ENCODE peak calls at places on chromosomes 11 and 22, in five cellular contexts. Z, U, M, Q and Y are unnamed samples.

GRCh38 chr22:47161631-47162030 is 399.2 kb downstream of the TBC1D22A start:
- DNase-seq in M (no peak), Z (no peak), U (no peak), Q (no peak), Y (no peak)

GRCh38 chr22:46295277-46295971 is 1.2 kb upstream of the GTSE1 start:
- DNase-seq in U (no peak), Z (no peak), M (no peak), Q (no peak), Y (no peak)

GRCh38 chr11:59216654-59217640 is 4.2 kb upstream of the MPEG1 start:
- DNase-seq in U (no peak), Z (no peak), M (no peak), Q (no peak), Y (no peak)

GRCh38 chr11:34929794-34930763 is 13.7 kb downstream of the PDHX start:
- DNase-seq in Z (no peak), Q (no peak), U (no peak), M (peak; percentile 63), Y (no peak)

GRCh38 chr22:21762712-21763581 is 27.4 kb upstream of the YPEL1 start:
- DNase-seq in U (no peak), Q (no peak), Z (no peak), M (no peak), Y (no peak)

GRCh38 chr11:125433454-125434121 is 62.5 kb downstream of the FEZ1 start:
- DNase-seq in Z (peak; percentile 48), M (peak; percentile 88), U (peak; percentile 87), Q (peak; percentile 76), Y (peak; percentile 63)

GRCh38 chr11:46947399-46948077 is 11.0 kb downstream of the CSTPP1 start:
- DNase-seq in M (peak; percentile 52), U (no peak), Z (no peak), Q (no peak), Y (no peak)

GRCh38 chr22:37162221-37163095 is 12.7 kb upstream of the IL2RB start:
- DNase-seq in Z (no peak), M (no peak), U (no peak), Q (no peak), Y (peak; percentile 29)

GRCh38 chr11:2576116-2576515 is 123.7 kb downstream of the KCNQ1OT1 start:
- DNase-seq in Q (no peak), M (no peak), U (peak; percentile 12), Z (no peak), Y (no peak)

GRCh38 chr11:95443386-95443785 is 212.4 kb upstream of the SESN3 start:
- DNase-seq in Q (no peak), U (no peak), Z (no peak), M (no peak), Y (no peak)

GRCh38 chr22:44623771-44624510 is 78.1 kb upstream of the PRR5 start:
- DNase-seq in Z (no peak), Q (peak; percentile 72), M (peak; percentile 44), U (peak; percentile 50), Y (peak; percentile 39)

GRCh38 chr11:59756496-59756840 is 1.3 kb downstream of the STX3 start:
- DNase-seq in U (no peak), Q (no peak), Z (no peak), M (no peak), Y (no peak)

GRCh38 chr11:88535916-88536547 is 198.5 kb upstream of the CTSC start:
- DNase-seq in U (no peak), Z (no peak), M (peak; percentile 50), Q (no peak), Y (peak; percentile 94)

GRCh38 chr11:6321961-6322362 is 1.7 kb upstream of the CAVIN3 start:
- DNase-seq in M (no peak), Q (no peak), U (no peak), Z (peak; percentile 27), Y (peak; percentile 75)

GRCh38 chr11:78346799-78347198 is 70.8 kb downstream of the GAB2 start:
- DNase-seq in U (no peak), Q (no peak), M (no peak), Z (no peak), Y (no peak)

GRCh38 chr11:12543596-12544415 is 130.4 kb upstream of the TEAD1 start:
- DNase-seq in Z (no peak), Q (peak; percentile 41), U (no peak), M (peak; percentile 41), Y (no peak)

GRCh38 chr11:35531246-35531645 is 5.8 kb upstream of the PAMR1 start:
- DNase-seq in U (no peak), M (no peak), Z (no peak), Q (no peak), Y (no peak)

GRCh38 chr22:20904980-20905355 is 12.2 kb upstream of the CRKL start:
- DNase-seq in U (no peak), M (no peak), Q (no peak), Z (no peak), Y (no peak)

GRCh38 chr11:13368041-13368446 is 90.5 kb downstream of the BMAL1 start:
- DNase-seq in U (no peak), Q (no peak), M (no peak), Z (no peak), Y (no peak)

GRCh38 chr11:3132271-3132781 is 32.8 kb downstream of the OSBPL5 start:
- DNase-seq in U (no peak), Q (no peak), M (no peak), Z (no peak), Y (no peak)

GRCh38 chr22:22752556-22753477 is 108.4 kb downstream of the GGTLC2 start:
- DNase-seq in U (no peak), Q (peak; percentile 38), Z (no peak), M (no peak), Y (peak; percentile 8)

GRCh38 chr11:72712168-72712721 is 38.0 kb upstream of the PDE2A start:
- DNase-seq in Q (no peak), M (no peak), U (no peak), Z (no peak), Y (peak; percentile 18)

GRCh38 chr11:5631969-5632635 is 7.3 kb downstream of the TRIM34 start:
- DNase-seq in Z (no peak), M (no peak), U (no peak), Q (no peak), Y (no peak)

GRCh38 chr11:70129051-70129592 is 51.0 kb downstream of the ANO1 start:
- DNase-seq in U (no peak), Q (no peak), M (no peak), Z (no peak), Y (no peak)

GRCh38 chr11:121476379-121477032 is 23.7 kb upstream of the SORL1-AS1 start:
- DNase-seq in M (no peak), Q (no peak), Z (no peak), U (no peak), Y (no peak)

GRCh38 chr11:106999203-106999602 is 19.1 kb downstream of the GUCY1A2 start:
- DNase-seq in Q (no peak), U (no peak), M (no peak), Z (no peak), Y (no peak)

GRCh38 chr22:28029201-28029948 is 110.3 kb upstream of the PITPNB start:
- DNase-seq in U (no peak), Z (no peak), M (peak; percentile 51), Q (peak; percentile 30), Y (peak; percentile 35)

GRCh38 chr22:29167032-29167911 is 38.4 kb upstream of the EMID1 start:
- DNase-seq in Q (no peak), M (no peak), Z (no peak), U (no peak), Y (no peak)

GRCh38 chr11:18526130-18526520 is 617 bp downstream of the TSG101 start:
- DNase-seq in Q (no peak), U (no peak), M (no peak), Z (no peak), Y (no peak)

GRCh38 chr22:25402501-25403283 is 161.8 kb upstream of the GRK3 start:
- DNase-seq in U (no peak), Z (no peak), M (peak; percentile 63), Q (no peak), Y (peak; percentile 36)

DNA sequence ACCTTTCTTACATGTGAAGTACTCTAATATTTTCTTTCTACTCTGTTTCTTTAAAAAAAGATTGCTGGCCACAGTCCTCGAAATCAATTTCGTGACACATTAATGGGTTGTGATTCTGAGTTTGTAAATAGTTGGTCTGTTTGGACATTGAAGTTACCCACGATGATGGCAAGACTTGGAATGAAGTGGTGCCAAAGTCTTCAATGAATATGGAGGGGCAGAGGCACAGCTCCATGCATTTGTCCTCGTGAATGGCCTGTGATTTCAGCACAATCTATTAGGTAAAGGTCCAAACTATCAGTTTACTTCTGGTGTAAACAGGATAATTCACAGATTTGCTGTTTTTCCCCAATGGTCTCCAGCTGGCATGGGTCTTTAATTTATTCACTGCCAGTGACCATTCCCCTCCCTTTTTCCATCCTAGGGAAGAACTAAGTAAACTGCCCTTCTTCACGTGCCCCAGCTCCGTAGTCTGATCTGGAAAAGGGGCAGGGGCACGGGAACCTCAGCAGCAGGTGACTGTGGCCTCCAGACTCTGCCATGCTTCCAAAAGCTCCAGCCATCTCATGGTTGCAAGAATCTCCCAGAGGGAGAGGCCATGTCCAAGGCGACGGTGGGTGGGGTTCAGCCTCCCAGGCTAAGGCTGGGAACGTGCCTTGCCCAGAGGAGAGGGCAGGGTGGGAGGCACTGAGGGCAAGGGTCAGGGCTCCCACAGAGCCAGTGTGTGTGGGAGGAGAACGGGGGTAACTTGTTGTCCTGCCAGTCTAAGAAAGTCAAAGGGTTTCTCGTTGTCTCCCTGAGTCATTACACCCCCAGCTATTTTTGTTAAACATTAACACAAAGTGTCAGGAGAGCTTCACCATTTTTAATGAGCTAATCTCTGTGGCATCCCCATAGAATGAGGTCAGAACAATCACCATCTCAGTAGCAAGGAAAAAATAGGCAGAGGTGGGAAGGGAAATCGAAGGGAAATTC is 16.9 kb upstream of the PEX26 start:
- DNase-seq in Q (no peak), M (peak; percentile 78), Z (no peak), U (no peak), Y (peak; percentile 66)
- H3K23ac ChIP-seq in Q (no peak overlapping the region), M (no peak overlapping the region), Z (peak overlapping the region; percentile 38), U (no peak overlapping the region), Y (no peak overlapping the region)

GRCh38 chr11:66344550-66345315 is at the start of gene BRMS1:
- DNase-seq in Z (peak; percentile 96), M (peak; percentile 99), Q (peak; percentile 98), U (peak; percentile 96), Y (peak; percentile 98)
- H3K23ac ChIP-seq in Z (peak within 1 kb of the TSS; percentile 92), M (no peak within 1 kb of the TSS), Q (no peak within 1 kb of the TSS), U (no peak within 1 kb of the TSS), Y (no peak within 1 kb of the TSS)

GRCh38 chr11:66080055-66080817 is 10.2 kb downstream of the PACS1 start:
- DNase-seq in U (no peak), M (no peak), Q (no peak), Z (no peak), Y (peak; percentile 90)
- H3K23ac ChIP-seq in U (no peak overlapping the region), M (no peak overlapping the region), Q (no peak overlapping the region), Z (no peak overlapping the region), Y (no peak overlapping the region)

DNA sequence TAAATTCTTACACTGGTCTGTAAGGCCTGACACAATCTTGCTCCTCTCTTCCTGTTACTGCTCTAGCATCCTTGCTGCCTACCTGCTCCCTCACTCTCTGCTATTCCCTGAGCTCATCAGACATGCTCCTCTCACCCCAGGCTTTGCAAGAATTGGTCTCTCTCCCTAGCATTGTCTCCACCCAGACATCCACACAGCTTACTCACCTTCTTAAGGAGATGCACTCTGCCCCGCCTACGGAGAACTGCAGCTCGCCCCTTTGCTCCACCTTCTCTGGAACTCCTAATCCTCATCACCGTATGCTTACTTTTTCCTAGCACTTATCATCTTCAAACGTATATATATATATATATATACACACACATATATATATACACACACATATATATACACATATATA is 23.3 kb upstream of the TMPRSS5 start:
- DNase-seq in M (peak; percentile 26), Z (no peak), Q (no peak), U (no peak), Y (no peak)
- H3K23ac ChIP-seq in M (no peak overlapping the region), Z (no peak overlapping the region), Q (no peak overlapping the region), U (no peak overlapping the region), Y (no peak overlapping the region)

GRCh38 chr11:15616130-15617105 is 501.7 kb downstream of the INSC start:
- DNase-seq in Z (no peak), M (no peak), U (no peak), Q (no peak), Y (no peak)
- H3K23ac ChIP-seq in Z (no peak overlapping the region), M (no peak overlapping the region), U (no peak overlapping the region), Q (no peak overlapping the region), Y (no peak overlapping the region)